ENCODE peak calls at places on chromosomes 12 and 14, in seven cellular contexts. C, D, E, V, W, Z and S are unnamed samples.

GRCh38 chr12:12333407-12333831 is 16.6 kb downstream of the MANSC1 start:
- DNase-seq in C (no peak), W (no peak), D (peak; percentile 85), V (no peak), E (no peak), Z (no peak), S (no peak)

GRCh38 chr12:62597253-62597652 is 130.6 kb downstream of the MON2 start:
- DNase-seq in D (no peak), C (no peak), Z (no peak), W (no peak), V (no peak), E (no peak), S (no peak)

GRCh38 chr12:64389154-64389553 is 1.4 kb downstream of the C12orf56 start:
- DNase-seq in D (no peak), W (no peak), E (no peak), Z (no peak), V (no peak), C (no peak), S (no peak)

GRCh38 chr12:43120189-43120588 is 431.8 kb downstream of the ADAMTS20 start:
- DNase-seq in W (no peak), E (no peak), D (no peak), Z (no peak), C (no peak), V (no peak), S (no peak)

GRCh38 chr12:28941248-28941647 is 207.8 kb upstream of the FAR2 start:
- DNase-seq in Z (no peak), E (no peak), W (no peak), D (peak; percentile 85), C (peak; percentile 67), V (no peak), S (no peak)

GRCh38 chr12:15918066-15918465 is 6.9 kb downstream of the DERA start:
- DNase-seq in V (no peak), C (no peak), E (no peak), D (no peak), W (no peak), Z (no peak), S (no peak)

GRCh38 chr12:61808856-61809255 is 451.3 kb upstream of the USP15 start:
- DNase-seq in V (no peak), D (peak; percentile 9), C (peak; percentile 30), Z (no peak), E (no peak), W (no peak), S (no peak)

GRCh38 chr14:69260246-69260978 is 454 bp downstream of the GALNT16 start:
- DNase-seq in W (peak; percentile 49), C (peak; percentile 13), V (no peak), Z (peak; percentile 30), D (no peak), E (no peak), S (no peak)

GRCh38 chr14:55052259-55052930 is 948 bp downstream of the MAPK1IP1L start:
- DNase-seq in C (no peak), D (peak; percentile 33), V (no peak), E (peak; percentile 26), Z (peak; percentile 26), W (no peak), S (no peak)

GRCh38 chr14:76541594-76542219 is 165.8 kb downstream of the ESRRB start:
- DNase-seq in C (no peak), Z (no peak), V (no peak), D (no peak), W (no peak), E (no peak), S (no peak)

GRCh38 chr14:42316746-42317145 is 710.1 kb downstream of the LRFN5 start:
- DNase-seq in C (no peak), V (no peak), W (no peak), D (no peak), Z (no peak), E (no peak), S (no peak)

GRCh38 chr12:54009171-54010052 is 627 bp downstream of the HOXC8 start:
- DNase-seq in C (peak; percentile 44), Z (no peak), W (no peak), E (no peak), D (peak; percentile 46), V (no peak), S (no peak)

DNA sequence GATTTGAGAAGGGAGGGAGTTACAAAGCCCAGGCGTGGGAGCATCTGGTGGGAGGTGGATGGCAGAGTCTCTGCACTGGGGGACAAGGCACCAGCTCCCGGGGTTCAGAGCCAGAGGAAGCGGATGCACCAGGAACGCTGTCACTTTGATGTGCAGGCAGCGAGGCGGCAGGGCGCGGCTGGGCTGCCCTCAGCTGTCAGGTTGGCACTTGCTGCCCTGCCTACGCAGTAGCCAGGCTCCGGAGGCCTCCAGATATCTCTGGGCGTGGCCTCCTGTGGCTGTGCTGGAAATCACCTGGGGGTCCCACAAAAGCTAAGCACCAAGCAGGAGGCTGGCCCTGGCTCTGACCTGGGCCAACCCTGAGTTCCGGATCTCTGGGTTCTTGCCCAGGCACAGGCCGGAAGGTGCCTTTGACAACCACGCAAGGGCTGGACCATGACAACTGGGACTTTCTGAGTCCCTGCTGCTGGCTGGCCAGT is 62.1 kb upstream of the MAP1LC3B2 start:
- DNase-seq in D (no peak), E (no peak), Z (no peak), C (peak; percentile 87), V (no peak), W (no peak), S (no peak)
- TF ChIP-seq CTCF in D (no peak), E (no peak), Z (no peak), C (peak; percentile 19), V (no peak), W (no peak), S (no peak)

GRCh38 chr12:123045678-123046077 is 65.2 kb downstream of the ARL6IP4 start:
- DNase-seq in W (no peak), E (no peak), D (no peak), Z (no peak), V (no peak), C (no peak), S (peak; percentile 59)
- TF ChIP-seq CTCF in W (no peak), E (no peak), D (no peak), Z (peak; percentile 8), V (no peak), C (no peak), S (no peak)

GRCh38 chr14:100376751-100377171 is 53.6 kb downstream of the SLC25A47 start:
- DNase-seq in W (no peak), Z (no peak), D (peak; percentile 58), E (peak; percentile 82), V (no peak), C (peak; percentile 24), S (no peak)
- TF ChIP-seq CTCF in W (no peak), Z (no peak), D (peak; percentile 43), E (no peak), V (no peak), C (peak; percentile 49), S (peak; percentile 53)

DNA sequence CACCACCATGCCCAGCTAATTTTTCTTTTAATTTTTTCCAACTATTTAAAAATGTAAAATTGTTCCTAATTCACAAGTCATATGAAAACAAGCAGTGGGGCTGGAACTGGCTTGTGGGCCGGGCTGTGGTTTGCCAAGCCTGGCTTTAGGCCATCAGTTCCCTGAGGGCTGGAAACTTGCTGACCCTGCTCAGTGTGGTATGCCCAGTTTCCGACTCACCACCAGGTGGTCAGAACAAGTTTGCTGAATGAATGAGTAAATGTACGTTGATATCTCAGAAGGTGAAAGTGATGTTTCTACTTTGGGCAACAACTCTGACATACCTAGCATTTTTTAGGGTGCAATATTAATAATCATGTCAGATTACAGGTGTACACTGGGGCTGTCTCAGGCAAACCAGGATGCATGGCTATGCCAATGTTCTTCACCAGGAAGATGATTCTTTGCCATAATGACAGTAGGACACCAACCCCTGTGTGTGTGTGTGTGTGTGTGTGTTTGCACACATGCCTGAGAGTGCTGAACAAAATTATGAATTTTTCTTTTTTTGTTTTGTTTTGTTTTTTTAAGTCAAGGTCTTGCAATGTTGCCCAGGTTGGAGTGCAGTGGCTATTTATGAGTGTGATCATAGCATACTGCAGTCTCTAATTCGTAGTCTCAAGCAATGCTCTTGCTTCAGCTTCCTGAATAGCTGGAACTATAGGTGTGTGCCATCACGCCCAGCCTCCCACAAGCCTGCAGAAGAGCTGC is 106.1 kb downstream of the PTPN11 start:
- DNase-seq in Z (no peak), E (peak; percentile 31), W (no peak), V (no peak), D (peak; percentile 94), C (peak; percentile 79), S (no peak)
- TF ChIP-seq CTCF in Z (no peak), E (no peak), W (peak; percentile 18), V (no peak), D (peak; percentile 61), C (peak; percentile 48), S (peak; percentile 40)

GRCh38 chr12:59834659-59835474 is 239.0 kb downstream of the SLC16A7 start:
- DNase-seq in E (no peak), V (no peak), D (peak; percentile 64), W (no peak), Z (peak; percentile 10), C (no peak), S (no peak)
- TF ChIP-seq CTCF in E (peak; percentile 30), V (peak; percentile 50), D (peak; percentile 82), W (peak; percentile 59), Z (peak; percentile 43), C (peak; percentile 40), S (peak; percentile 87)

GRCh38 chr12:2418579-2418978 is 365.8 kb downstream of the CACNA1C start:
- DNase-seq in C (no peak), D (no peak), V (no peak), Z (no peak), W (no peak), E (no peak), S (no peak)
- TF ChIP-seq CTCF in C (no peak), D (no peak), V (no peak), Z (no peak), W (no peak), E (no peak), S (no peak)

GRCh38 chr14:62168564-62169155 is 406.4 kb downstream of the SNAPC1 start:
- DNase-seq in D (peak; percentile 8), C (no peak), Z (no peak), E (no peak), W (no peak), V (no peak), S (no peak)
- TF ChIP-seq CTCF in D (peak; percentile 58), C (no peak), Z (no peak), E (peak; percentile 23), W (peak; percentile 17), V (no peak), S (peak; percentile 37)

GRCh38 chr12:400828-401227 is 616 bp upstream of the CCDC77 start:
- DNase-seq in E (no peak), W (no peak), V (no peak), Z (no peak), C (no peak), D (no peak), S (no peak)

GRCh38 chr12:401235-402126 is at the start of gene CCDC77:
- DNase-seq in E (peak; percentile 78), D (peak; percentile 95), V (no peak), Z (peak; percentile 96), W (peak; percentile 95), C (peak; percentile 90), S (peak; percentile 95)

GRCh38 chr12:402127-402456 is 648 bp downstream of the CCDC77 start:
- DNase-seq in D (peak; percentile 48), V (no peak), C (peak; percentile 35), E (no peak), W (no peak), Z (no peak), S (no peak)
- TF ChIP-seq CTCF in D (peak; percentile 61), V (no peak), C (peak; percentile 43), E (peak; percentile 29), W (peak; percentile 42), Z (no peak), S (peak; percentile 68)